ENCODE peak calls at places on chromosome 18, in four cellular contexts. E is ovary, S is A549, F is endothelial cell of umbilical vein. X is an unnamed sample.

GRCh38 chr18:7079231-7079630 is 38.4 kb downstream of the LAMA1 start:
- DNase-seq in E (no peak), S (no peak), F (no peak), X (no peak)

GRCh38 chr18:36889742-36890141 is 60.8 kb downstream of the KIAA1328 start:
- DNase-seq in E (no peak), S (no peak), F (no peak), X (no peak)

GRCh38 chr18:40079786-40080185 is 1875.2 kb upstream of the PIK3C3 start:
- DNase-seq in E (no peak), S (no peak), F (no peak), X (no peak)

GRCh38 chr18:10401489-10401888 is 52.9 kb upstream of the APCDD1 start:
- DNase-seq in E (no peak), S (no peak), F (no peak), X (no peak)

GRCh38 chr18:36328385-36328858 is 30.9 kb downstream of the FHOD3 start:
- DNase-seq in E (no peak), S (no peak), F (no peak), X (no peak)

GRCh38 chr18:9366126-9366714 is 31.6 kb downstream of the TWSG1 start:
- DNase-seq in E (peak; percentile 15), S (peak; percentile 35), F (peak; percentile 79), X (no peak)

GRCh38 chr18:395481-396250 is 104.8 kb downstream of the COLEC12 start:
- DNase-seq in E (no peak), S (no peak), F (peak; percentile 86), X (no peak)

GRCh38 chr18:67766930-67767329 is 250.4 kb upstream of the DSEL start:
- DNase-seq in E (no peak), S (peak; percentile 70), F (peak; percentile 78), X (no peak)

GRCh38 chr18:25278415-25278814 is 73.6 kb downstream of the ZNF521 start:
- DNase-seq in E (no peak), S (no peak), F (peak; percentile 58), X (no peak)

GRCh38 chr18:13257361-13257980 is 38.9 kb downstream of the LDLRAD4 start:
- DNase-seq in E (no peak), S (no peak), F (no peak), X (no peak)

GRCh38 chr18:13256444-13257305 is 38.1 kb downstream of the LDLRAD4 start:
- DNase-seq in E (no peak), S (no peak), F (no peak), X (no peak)

GRCh38 chr18:13254971-13255927 is 36.7 kb downstream of the LDLRAD4 start:
- DNase-seq in E (no peak), S (no peak), F (no peak), X (no peak)

GRCh38 chr18:13253786-13254755 is 35.5 kb downstream of the LDLRAD4 start:
- DNase-seq in E (no peak), S (no peak), F (no peak), X (no peak)

DNA sequence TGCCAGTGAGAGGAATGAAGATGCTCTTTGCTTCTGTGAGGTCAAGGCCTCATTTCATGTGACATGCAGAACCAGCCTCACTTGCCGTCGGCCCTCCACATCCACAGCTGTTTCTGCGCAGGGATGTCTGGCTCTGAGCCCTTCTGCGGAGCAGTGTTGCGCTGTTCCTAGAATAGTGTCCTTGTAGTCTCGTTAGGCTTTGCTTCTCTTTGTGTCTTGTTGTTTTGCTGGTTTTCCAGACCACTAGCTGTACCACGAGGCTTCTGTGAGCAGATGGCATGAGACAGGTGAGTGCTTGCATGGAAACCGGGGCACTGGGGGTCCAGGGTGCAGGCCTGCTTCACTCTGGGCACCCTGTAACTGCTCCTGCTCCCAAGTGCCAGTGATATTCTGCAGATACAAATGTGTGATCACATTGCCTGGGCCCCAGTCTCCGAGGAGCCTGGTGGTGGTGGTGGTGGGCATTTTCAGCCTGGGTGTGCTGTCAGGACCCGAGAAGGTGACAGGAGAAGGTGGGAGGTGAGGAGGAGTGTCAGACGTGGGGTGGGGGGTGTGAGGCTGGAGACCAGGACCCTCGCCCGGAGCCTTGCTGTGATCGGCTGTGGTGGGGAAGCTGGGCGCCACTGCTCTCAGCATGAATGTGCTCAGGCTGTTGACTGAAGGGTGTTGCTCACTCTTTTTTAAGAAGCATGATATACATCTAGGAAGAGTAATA is 34.3 kb downstream of the LDLRAD4 start:
- DNase-seq in E (no peak), S (no peak), F (no peak), X (no peak)
- TF ChIP-seq POLR2A in E (no peak), S (no peak), F (no peak), X (no peak)

DNA sequence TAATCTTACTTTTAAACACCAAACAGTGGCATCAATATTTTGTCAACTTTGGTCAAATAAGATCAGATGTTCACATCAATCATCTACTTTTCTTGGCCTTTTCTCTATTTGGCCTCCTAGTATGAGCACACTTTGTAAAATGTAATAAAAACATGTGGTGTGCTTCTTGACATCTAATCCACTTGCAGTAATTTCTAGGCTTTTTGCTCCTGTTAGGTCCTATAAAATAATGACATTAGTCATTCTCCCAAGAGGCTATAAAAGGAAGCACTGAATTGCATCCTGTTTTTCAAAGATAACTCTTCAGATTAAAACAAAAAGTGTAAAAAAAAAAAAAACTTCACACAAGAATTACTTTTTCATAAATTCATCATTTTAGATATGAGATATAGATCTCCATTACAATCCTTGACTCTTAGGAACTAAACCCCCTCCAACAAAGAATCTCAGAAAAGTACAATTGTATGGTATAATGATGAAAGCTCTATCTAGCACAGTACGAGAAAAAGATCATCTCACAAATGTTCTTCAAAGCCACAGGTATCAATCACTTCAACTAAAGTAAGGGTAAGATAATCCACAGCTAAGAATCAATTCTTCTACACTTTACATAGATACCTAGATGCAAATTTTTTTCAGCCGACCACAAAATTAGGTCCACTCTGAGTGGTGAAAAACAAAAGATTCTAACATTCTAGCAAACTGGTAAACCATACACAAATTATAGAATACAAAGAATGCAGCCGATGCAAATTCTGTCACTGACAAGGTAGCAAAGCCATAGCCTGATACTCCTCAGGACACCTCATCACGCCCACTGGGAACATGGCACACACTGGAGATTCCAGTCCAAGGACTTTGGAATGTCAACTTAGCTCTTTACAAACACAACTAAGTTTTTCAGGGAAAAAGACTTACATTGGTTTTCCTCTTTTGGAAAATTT is 2.7 kb downstream of the BCL2 start:
- DNase-seq in E (no peak), S (no peak), F (no peak), X (no peak)
- TF ChIP-seq POLR2A in E (no peak), S (no peak), F (no peak), X (no peak)

DNA sequence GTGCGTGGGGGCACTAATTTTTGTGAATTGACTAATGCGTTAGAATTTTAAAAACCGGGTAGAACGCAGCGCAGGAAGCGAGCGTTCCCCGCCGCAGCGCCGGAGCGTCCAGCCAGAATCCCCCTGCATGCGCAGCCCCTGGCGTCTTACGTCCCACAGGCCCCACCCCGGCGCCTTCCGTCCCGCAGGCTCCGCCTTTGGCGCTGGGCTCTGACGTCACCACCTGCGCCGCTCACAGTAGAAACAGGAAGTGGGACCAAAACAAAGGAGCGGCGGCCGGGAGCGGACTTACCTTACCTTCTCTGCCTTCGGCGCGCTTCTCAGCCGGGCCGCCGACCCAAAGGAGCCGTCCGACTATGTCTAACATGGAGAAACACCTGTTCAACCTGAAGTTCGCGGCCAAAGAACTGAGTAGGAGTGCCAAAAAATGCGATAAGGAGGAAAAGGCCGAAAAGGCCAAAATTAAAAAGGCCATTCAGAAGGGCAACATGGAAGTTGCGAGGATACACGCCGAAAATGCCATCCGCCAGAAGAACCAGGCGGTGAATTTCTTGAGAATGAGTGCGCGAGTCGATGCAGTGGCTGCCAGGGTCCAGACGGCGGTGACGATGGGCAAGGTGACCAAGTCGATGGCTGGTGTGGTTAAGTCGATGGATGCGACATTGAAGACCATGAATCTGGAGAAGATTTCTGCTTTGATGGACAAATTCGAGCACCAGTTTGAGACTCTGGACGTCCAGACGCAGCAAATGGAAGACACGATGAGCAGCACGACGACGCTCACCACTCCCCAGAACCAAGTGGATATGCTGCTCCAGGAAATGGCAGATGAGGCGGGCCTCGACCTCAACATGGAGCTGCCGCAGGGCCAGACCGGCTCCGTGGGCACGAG is at the start of gene CHMP1B:
- DNase-seq in E (peak; percentile 98), S (peak; percentile 95), F (peak; percentile 98), X (peak; percentile 78)
- TF ChIP-seq POLR2A in E (peak; percentile 95), S (peak; percentile 74), F (peak; percentile 95), X (peak; percentile 91)

GRCh38 chr18:3293196-3293951 is 31.4 kb downstream of the MYL12B start:
- DNase-seq in E (no peak), S (no peak), F (no peak), X (no peak)

GRCh38 chr18:3294435-3295080 is 32.6 kb downstream of the MYL12B start:
- DNase-seq in E (no peak), S (no peak), F (no peak), X (no peak)

DNA sequence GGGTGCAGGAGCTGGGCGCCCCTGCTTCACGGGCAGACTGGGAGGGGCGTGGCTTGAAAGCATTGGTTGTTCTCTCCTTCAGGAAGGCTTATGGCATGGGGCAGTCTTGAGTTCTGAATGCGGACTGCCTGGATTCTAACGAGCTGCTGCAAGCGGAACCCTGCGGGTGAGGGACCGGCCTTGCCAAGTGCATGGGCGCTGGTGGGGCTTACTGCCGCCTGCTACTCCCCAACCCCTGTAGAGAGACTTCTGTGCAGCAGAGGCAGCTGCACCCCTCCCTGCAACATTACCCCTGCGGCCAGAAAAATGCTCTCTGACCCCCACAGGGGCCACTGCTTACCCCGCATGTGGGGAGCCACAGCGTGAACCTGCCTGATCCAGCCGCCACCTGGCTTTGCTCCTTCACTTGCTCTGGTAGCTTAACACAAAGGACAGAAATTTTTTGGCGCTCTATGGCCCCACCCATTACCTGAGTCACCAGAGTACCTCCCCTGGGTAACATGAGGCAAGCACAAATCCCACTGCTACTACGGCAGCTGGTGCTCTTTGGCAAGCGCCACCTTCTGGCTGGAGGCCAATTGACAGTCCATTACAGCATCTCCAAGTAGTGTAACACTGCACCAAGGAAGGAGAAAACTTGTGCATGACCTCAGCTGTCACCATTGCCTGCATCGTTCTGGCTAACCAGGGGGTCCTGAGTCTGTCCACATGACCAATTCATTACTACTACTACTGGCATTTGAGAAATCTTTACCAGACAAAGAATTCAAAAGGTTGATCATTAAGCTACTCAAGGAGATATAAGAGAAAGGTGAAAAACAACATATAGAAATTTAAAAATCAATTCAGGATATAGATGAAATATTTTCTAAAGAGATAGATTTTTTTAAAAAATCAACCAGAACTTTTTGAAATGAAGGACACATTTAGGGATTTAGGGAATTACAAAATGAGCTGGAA is 35.4 kb downstream of the MYL12B start:
- DNase-seq in E (peak; percentile 53), S (peak; percentile 91), F (peak; percentile 57), X (no peak)
- TF ChIP-seq POLR2A in E (no peak), S (peak; percentile 47), F (no peak), X (no peak)

GRCh38 chr18:74215863-74216262 is 67.5 kb downstream of the TIMM21 start:
- DNase-seq in E (no peak), S (no peak), F (no peak), X (no peak)

GRCh38 chr18:74221081-74221480 is 70.7 kb downstream of the CYB5A start:
- DNase-seq in E (no peak), S (no peak), F (no peak), X (no peak)

GRCh38 chr18:74216661-74217110 is 68.4 kb downstream of the TIMM21 start:
- DNase-seq in E (no peak), S (no peak), F (no peak), X (no peak)

GRCh38 chr18:74217476-74218143 is 69.3 kb downstream of the TIMM21 start:
- DNase-seq in E (no peak), S (no peak), F (no peak), X (no peak)

DNA sequence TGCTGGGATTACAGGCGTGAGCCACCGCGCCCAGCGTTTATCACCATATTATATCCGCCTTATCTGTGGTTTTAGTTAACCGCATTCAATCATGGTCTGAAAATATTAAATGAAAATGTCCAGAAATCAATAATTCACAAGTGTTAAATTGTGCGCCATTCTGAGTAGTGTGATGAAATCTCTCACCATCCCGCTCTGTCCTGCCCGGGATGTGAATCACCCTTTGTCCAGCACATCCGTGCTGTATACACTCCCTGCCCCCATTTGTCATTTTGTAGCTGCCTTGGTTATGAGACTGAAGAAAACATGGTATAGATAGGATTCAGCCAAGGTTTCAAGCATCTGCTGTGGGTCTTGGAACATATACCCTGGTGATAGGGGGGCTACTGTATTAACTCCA is 70.7 kb downstream of the TIMM21 start:
- DNase-seq in E (no peak), S (no peak), F (no peak), X (no peak)
- TF ChIP-seq POLR2A in E (no peak), S (no peak), F (no peak), X (no peak)